ENCODE peak calls at places on chromosome X, in four cellular contexts. Z, F, P and S are unnamed samples.

GRCh38 chrX:7233632-7234406 is 85.9 kb upstream of the PUDP start:
- DNase-seq in Z (no peak), P (no peak), F (no peak), S (no peak)

GRCh38 chrX:2484721-2485459 is 15.9 kb downstream of the DHRSX start:
- DNase-seq in Z (no peak), F (no peak), P (no peak), S (no peak)

GRCh38 chrX:23742693-23743622 is at the start of gene ACOT9:
- DNase-seq in P (peak; percentile 89), Z (peak; percentile 92), F (peak; percentile 45), S (peak; percentile 68)

GRCh38 chrX:130083107-130083490 is 27.2 kb downstream of the ELF4 start:
- DNase-seq in Z (no peak), P (no peak), F (no peak), S (no peak)

GRCh38 chrX:50567636-50568035 is 97.0 kb upstream of the DGKK start:
- DNase-seq in P (no peak), Z (no peak), F (no peak), S (no peak)

GRCh38 chrX:29478336-29479069 is 736.9 kb upstream of the MAGEB2 start:
- DNase-seq in F (no peak), Z (no peak), P (no peak), S (no peak)

GRCh38 chrX:126064901-126065541 is 101.1 kb downstream of the DCAF12L2 start:
- DNase-seq in P (no peak), F (no peak), Z (no peak), S (no peak)

GRCh38 chrX:72130762-72131231 is 918 bp downstream of the RTL5 start:
- DNase-seq in Z (no peak), F (no peak), P (no peak), S (no peak)

GRCh38 chrX:117538441-117539418 is 577.9 kb downstream of the KLHL13 start:
- DNase-seq in P (no peak), F (no peak), Z (no peak), S (no peak)

GRCh38 chrX:18465051-18465450 is 39.6 kb downstream of the CDKL5 start:
- DNase-seq in Z (no peak), P (no peak), F (no peak), S (no peak)

GRCh38 chrX:108399427-108400165 is 38.6 kb downstream of the COL4A6 start:
- DNase-seq in Z (no peak), F (no peak), P (no peak), S (no peak)

GRCh38 chrX:118272237-118272636 is 73.7 kb upstream of the WDR44 start:
- DNase-seq in Z (no peak), P (no peak), F (no peak), S (no peak)

GRCh38 chrX:261167-261857 is 19.9 kb upstream of the PLCXD1 start:
- DNase-seq in F (no peak), P (peak; percentile 16), Z (peak; percentile 10), S (no peak)

GRCh38 chrX:65587616-65588526 is 53.3 kb upstream of the LAS1L start:
- DNase-seq in Z (peak; percentile 72), P (peak; percentile 88), F (peak; percentile 34), S (peak; percentile 36)

GRCh38 chrX:44247468-44247867 is 96.0 kb downstream of the EFHC2 start:
- DNase-seq in Z (no peak), F (no peak), P (no peak), S (no peak)

GRCh38 chrX:1466971-1467561 is 14.4 kb upstream of the ASMTL start:
- DNase-seq in P (no peak), F (no peak), Z (peak; percentile 16), S (no peak)

GRCh38 chrX:9339603-9340569 is 125.0 kb upstream of the TBL1X start:
- DNase-seq in P (peak; percentile 42), Z (peak; percentile 31), F (no peak), S (no peak)

GRCh38 chrX:74015379-74016019 is 288.5 kb upstream of the ZCCHC13 start:
- DNase-seq in F (no peak), P (no peak), Z (peak; percentile 23), S (peak; percentile 3)

GRCh38 chrX:1462596-1463251 is 10.0 kb upstream of the ASMTL start:
- DNase-seq in Z (no peak), P (no peak), F (no peak), S (no peak)

GRCh38 chrX:155966876-155967275 is 30.6 kb upstream of the IL9R start:
- DNase-seq in Z (no peak), P (no peak), F (no peak), S (no peak)

GRCh38 chrX:49071877-49072711 is 1.7 kb downstream of the PRAF2 start:
- DNase-seq in Z (peak; percentile 76), P (peak; percentile 72), F (no peak), S (peak; percentile 49)

GRCh38 chrX:30308263-30309138 is 689 bp downstream of the NR0B1 start:
- DNase-seq in P (no peak), F (peak; percentile 20), Z (no peak), S (no peak)

GRCh38 chrX:1601051-1601767 is 9.8 kb downstream of the AKAP17A start:
- DNase-seq in Z (no peak), P (no peak), F (no peak), S (no peak)

GRCh38 chrX:42771836-42772335 is 6.1 kb downstream of the PPP1R2C start:
- DNase-seq in Z (no peak), P (no peak), F (no peak), S (no peak)

GRCh38 chrX:63930140-63930539 is 145.1 kb upstream of the ARHGEF9 start:
- DNase-seq in P (no peak), Z (no peak), F (no peak), S (no peak)

GRCh38 chrX:118226060-118226428 is 109.4 kb upstream of the KLHL13 start:
- DNase-seq in Z (no peak), F (no peak), P (no peak), S (no peak)

GRCh38 chrX:13270360-13270759 is 49.5 kb downstream of the ATXN3L start:
- DNase-seq in Z (no peak), P (no peak), F (no peak), S (no peak)

GRCh38 chrX:115584715-115585114 is 23.7 kb downstream of the PLS3 start:
- DNase-seq in F (no peak), Z (no peak), P (no peak), S (no peak)

GRCh38 chrX:85111347-85111746 is 107.7 kb downstream of the APOOL start:
- DNase-seq in Z (no peak), F (no peak), P (no peak), S (no peak)

GRCh38 chrX:76172325-76172887 is 456 bp upstream of the PBDC1 start:
- DNase-seq in F (no peak), P (no peak), Z (no peak), S (no peak)

GRCh38 chrX:25010784-25011588 is 4.8 kb downstream of the ARX start:
- DNase-seq in Z (no peak), F (no peak), P (no peak), S (no peak)

GRCh38 chrX:25012433-25012735 is 3.4 kb downstream of the ARX start:
- DNase-seq in Z (no peak), P (no peak), F (no peak), S (no peak)

GRCh38 chrX:25012793-25013592 is 2.8 kb downstream of the ARX start:
- DNase-seq in P (no peak), Z (no peak), F (no peak), S (no peak)

GRCh38 chrX:25013593-25014365 is 2.0 kb downstream of the ARX start:
- DNase-seq in Z (no peak), P (no peak), F (no peak), S (no peak)

DNA sequence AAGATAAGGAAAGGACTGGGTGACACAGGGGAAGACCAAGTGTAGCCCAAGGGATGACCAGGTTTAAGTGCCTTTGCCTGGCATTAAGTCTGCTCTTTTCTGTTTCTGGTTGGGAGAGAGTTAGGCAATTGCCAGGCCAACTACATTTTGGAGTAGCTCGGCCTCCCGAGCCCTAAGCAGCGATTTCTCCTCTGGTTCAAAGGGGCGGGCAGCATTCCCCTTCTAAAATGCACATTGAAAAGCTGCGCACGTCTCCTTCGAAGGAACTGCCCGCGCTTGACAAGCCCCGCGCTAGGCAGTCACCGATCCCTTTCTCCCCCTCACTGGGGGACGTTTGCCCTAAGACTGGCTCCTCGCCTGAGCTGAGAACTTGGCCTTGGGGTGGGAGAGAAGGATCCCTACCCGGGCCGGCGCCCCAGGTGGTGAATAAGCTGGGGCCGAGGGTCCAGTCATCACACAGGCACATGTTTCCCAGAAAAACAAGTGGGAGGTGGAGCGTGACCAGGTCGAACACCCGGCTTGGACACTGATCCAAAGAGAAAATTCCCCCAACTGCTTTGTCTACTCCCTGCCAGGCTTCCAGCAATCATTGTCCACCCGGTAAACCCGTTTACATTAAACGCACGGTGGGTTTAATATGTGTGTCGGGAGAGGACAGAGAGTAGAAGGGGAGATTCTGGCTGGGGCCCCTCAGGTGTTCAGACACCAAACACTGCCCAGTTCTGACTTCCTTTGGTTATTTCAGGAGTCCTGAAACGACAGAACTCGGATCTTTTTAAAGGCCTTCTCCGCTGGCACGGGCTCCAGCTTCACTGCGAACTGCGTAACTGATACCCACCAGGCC is 4.0 kb downstream of the ARX start:
- DNase-seq in Z (no peak), P (no peak), F (no peak), S (no peak)
- H3K4me3 ChIP-seq in Z (no peak overlapping the region), P (no peak overlapping the region), F (peak overlapping the region; percentile 52), S (no peak overlapping the region)

DNA sequence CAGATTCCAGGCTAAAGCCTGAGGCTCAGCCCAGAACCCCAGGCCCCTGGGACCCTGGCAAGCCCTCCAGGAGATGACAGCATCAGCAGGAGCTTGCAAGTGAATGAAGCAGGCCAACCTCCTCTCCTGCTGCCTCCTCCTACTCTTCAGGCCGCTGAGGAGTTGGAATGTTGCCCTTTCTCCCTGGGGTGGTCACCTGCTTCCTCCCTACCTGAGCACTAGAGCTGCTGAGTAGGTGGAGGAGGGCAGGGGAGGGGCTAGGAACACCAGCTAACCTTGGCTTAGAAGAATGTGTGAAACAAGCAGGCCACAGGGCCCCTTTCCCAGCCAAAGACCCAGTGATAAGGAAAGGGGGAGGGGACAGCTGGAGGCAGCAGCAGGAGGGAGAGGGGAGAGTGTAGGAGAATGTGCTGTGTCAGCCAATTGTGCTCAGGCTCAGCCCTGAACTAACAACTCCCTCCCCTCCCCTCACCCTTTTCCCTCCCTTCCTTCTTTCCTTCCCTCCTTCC is 58.0 kb downstream of the PJA1 start:
- DNase-seq in F (no peak), P (no peak), Z (no peak), S (no peak)
- TF ChIP-seq CTCF in F (no peak), P (no peak), Z (no peak), S (no peak)

GRCh38 chrX:38614485-38614884 is 53.1 kb downstream of the TSPAN7 start:
- DNase-seq in P (no peak), F (no peak), Z (no peak), S (no peak)

GRCh38 chrX:38618152-38618551 is 56.8 kb downstream of the TSPAN7 start:
- DNase-seq in F (no peak), Z (no peak), P (no peak), S (no peak)

GRCh38 chrX:38612281-38612680 is 50.9 kb downstream of the TSPAN7 start:
- DNase-seq in P (no peak), Z (no peak), F (no peak), S (no peak)

GRCh38 chrX:38620623-38621022 is 59.3 kb downstream of the TSPAN7 start:
- DNase-seq in F (no peak), P (no peak), Z (no peak), S (no peak)

DNA sequence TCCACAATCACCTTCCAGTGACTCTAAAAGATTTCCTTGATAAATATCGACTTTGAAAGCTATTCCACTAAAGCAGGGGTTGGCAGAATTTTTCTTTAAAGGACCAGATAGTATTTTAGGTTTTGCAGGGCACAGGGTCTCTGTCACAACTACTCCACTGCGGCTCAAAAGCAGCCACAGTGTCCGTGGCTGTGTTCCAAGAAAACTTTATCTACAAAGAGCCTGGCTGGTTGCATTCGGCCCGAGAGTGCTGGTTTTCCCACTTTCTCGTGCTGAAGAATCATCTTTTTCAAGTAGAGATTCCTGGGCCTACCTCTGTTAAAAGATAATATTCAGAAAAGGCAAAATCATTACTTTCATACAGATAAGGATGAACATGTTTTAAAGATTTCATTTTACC is 55.6 kb downstream of the TSPAN7 start:
- DNase-seq in Z (no peak), P (no peak), F (no peak), S (no peak)
- H3K4me3 ChIP-seq in Z (no peak overlapping the region), P (no peak overlapping the region), F (no peak overlapping the region), S (no peak overlapping the region)

GRCh38 chrX:15050395-15050794 is 177.2 kb downstream of the MOSPD2 start:
- DNase-seq in Z (no peak), F (no peak), P (no peak), S (no peak)
- TF ChIP-seq CTCF in Z (no peak), F (no peak), P (no peak), S (no peak)